ENCODE peak calls at places on chromosomes 16 and 17, in nine cellular contexts. One of them, this sample, is unnamed.

GRCh38 chr17:75570772-75571171 is 16.8 kb upstream of the MYO15B start:
- DNase-seq in glutamatergic neuron: peak
- DNase-seq in ovary: no peak
- DNase-seq in dorsolateral prefrontal cortex: no peak
- DNase-seq in HFFc6: no peak
- DNase-seq in GM06990: no peak
- DNase-seq in brain microvascular endothelial cell: no peak
- DNase-seq in uterus: no peak
- DNase-seq in activated B cell treated with CpG ODN at 0.5 μM for 24 hours: no peak
- DNase-seq in this sample: no peak

GRCh38 chr16:2159052-2159838 is 3.7 kb downstream of the TRAF7 start:
- DNase-seq in uterus: peak
- DNase-seq in ovary: no peak
- DNase-seq in dorsolateral prefrontal cortex: peak
- DNase-seq in HFFc6: no peak
- DNase-seq in glutamatergic neuron: no peak
- DNase-seq in GM06990: no peak
- DNase-seq in brain microvascular endothelial cell: peak
- DNase-seq in activated B cell treated with CpG ODN at 0.5 μM for 24 hours: no peak
- DNase-seq in this sample: no peak

GRCh38 chr17:45307290-45308015 is 9.4 kb downstream of the MAP3K14 start:
- DNase-seq in HFFc6: peak
- DNase-seq in uterus: peak
- DNase-seq in GM06990: peak
- DNase-seq in ovary: peak
- DNase-seq in activated B cell treated with CpG ODN at 0.5 μM for 24 hours: peak
- DNase-seq in dorsolateral prefrontal cortex: no peak
- DNase-seq in brain microvascular endothelial cell: peak
- DNase-seq in glutamatergic neuron: no peak
- DNase-seq in this sample: peak

GRCh38 chr16:68351463-68351862 is 40.6 kb downstream of the PRMT7 start:
- DNase-seq in HFFc6: no peak
- DNase-seq in GM06990: no peak
- DNase-seq in activated B cell treated with CpG ODN at 0.5 μM for 24 hours: no peak
- DNase-seq in glutamatergic neuron: no peak
- DNase-seq in uterus: no peak
- DNase-seq in dorsolateral prefrontal cortex: no peak
- DNase-seq in ovary: no peak
- DNase-seq in brain microvascular endothelial cell: no peak
- DNase-seq in this sample: no peak

GRCh38 chr16:30761427-30761927 is 385 bp downstream of the CFAP119 start:
- DNase-seq in GM06990: peak
- DNase-seq in HFFc6: peak
- DNase-seq in uterus: no peak
- DNase-seq in brain microvascular endothelial cell: no peak
- DNase-seq in glutamatergic neuron: no peak
- DNase-seq in ovary: peak
- DNase-seq in dorsolateral prefrontal cortex: peak
- DNase-seq in activated B cell treated with CpG ODN at 0.5 μM for 24 hours: peak
- DNase-seq in this sample: peak

GRCh38 chr16:29702307-29702706 is 23.3 kb downstream of the QPRT start:
- DNase-seq in HFFc6: no peak
- DNase-seq in GM06990: peak
- DNase-seq in brain microvascular endothelial cell: no peak
- DNase-seq in ovary: no peak
- DNase-seq in activated B cell treated with CpG ODN at 0.5 μM for 24 hours: no peak
- DNase-seq in glutamatergic neuron: no peak
- DNase-seq in uterus: no peak
- DNase-seq in dorsolateral prefrontal cortex: no peak
- DNase-seq in this sample: no peak

GRCh38 chr16:11224894-11225676 is 30.9 kb downstream of the SOCS1 start:
- DNase-seq in brain microvascular endothelial cell: no peak
- DNase-seq in activated B cell treated with CpG ODN at 0.5 μM for 24 hours: peak
- DNase-seq in uterus: peak
- DNase-seq in GM06990: peak
- DNase-seq in dorsolateral prefrontal cortex: no peak
- DNase-seq in glutamatergic neuron: no peak
- DNase-seq in HFFc6: no peak
- DNase-seq in ovary: no peak
- DNase-seq in this sample: peak

GRCh38 chr16:74896389-74897370 is 88.2 kb downstream of the WDR59 start:
- DNase-seq in GM06990: no peak
- DNase-seq in ovary: no peak
- DNase-seq in dorsolateral prefrontal cortex: no peak
- DNase-seq in HFFc6: peak
- DNase-seq in activated B cell treated with CpG ODN at 0.5 μM for 24 hours: no peak
- DNase-seq in glutamatergic neuron: no peak
- DNase-seq in brain microvascular endothelial cell: peak
- DNase-seq in uterus: no peak
- DNase-seq in this sample: no peak

GRCh38 chr16:69093974-69094373 is 11.5 kb upstream of the HAS3 start:
- DNase-seq in dorsolateral prefrontal cortex: no peak
- DNase-seq in GM06990: no peak
- DNase-seq in activated B cell treated with CpG ODN at 0.5 μM for 24 hours: no peak
- DNase-seq in brain microvascular endothelial cell: no peak
- DNase-seq in ovary: no peak
- DNase-seq in HFFc6: no peak
- DNase-seq in uterus: no peak
- DNase-seq in glutamatergic neuron: no peak
- DNase-seq in this sample: no peak

GRCh38 chr17:67531291-67531690 is 154.2 kb downstream of the PITPNC1 start:
- DNase-seq in activated B cell treated with CpG ODN at 0.5 μM for 24 hours: no peak
- DNase-seq in GM06990: peak
- DNase-seq in ovary: no peak
- DNase-seq in dorsolateral prefrontal cortex: peak
- DNase-seq in HFFc6: no peak
- DNase-seq in glutamatergic neuron: peak
- DNase-seq in uterus: no peak
- DNase-seq in brain microvascular endothelial cell: no peak
- DNase-seq in this sample: peak

GRCh38 chr17:44602970-44603369 is 45.7 kb downstream of the FZD2 start:
- DNase-seq in dorsolateral prefrontal cortex: no peak
- DNase-seq in brain microvascular endothelial cell: no peak
- DNase-seq in ovary: no peak
- DNase-seq in activated B cell treated with CpG ODN at 0.5 μM for 24 hours: no peak
- DNase-seq in uterus: no peak
- DNase-seq in HFFc6: no peak
- DNase-seq in GM06990: no peak
- DNase-seq in glutamatergic neuron: no peak
- DNase-seq in this sample: no peak

GRCh38 chr17:44323359-44324091 is 1.1 kb downstream of the SLC25A39 start:
- DNase-seq in glutamatergic neuron: no peak
- DNase-seq in HFFc6: no peak
- DNase-seq in activated B cell treated with CpG ODN at 0.5 μM for 24 hours: no peak
- DNase-seq in uterus: no peak
- DNase-seq in ovary: no peak
- DNase-seq in brain microvascular endothelial cell: no peak
- DNase-seq in dorsolateral prefrontal cortex: no peak
- DNase-seq in GM06990: no peak
- DNase-seq in this sample: no peak

GRCh38 chr17:42548993-42549755 is 3.5 kb upstream of the HSD17B1 start:
- DNase-seq in brain microvascular endothelial cell: no peak
- DNase-seq in ovary: no peak
- DNase-seq in GM06990: no peak
- DNase-seq in HFFc6: no peak
- DNase-seq in uterus: no peak
- DNase-seq in activated B cell treated with CpG ODN at 0.5 μM for 24 hours: no peak
- DNase-seq in dorsolateral prefrontal cortex: no peak
- DNase-seq in glutamatergic neuron: no peak
- DNase-seq in this sample: no peak

GRCh38 chr17:42544874-42545283 is 7.8 kb upstream of the HSD17B1 start:
- DNase-seq in glutamatergic neuron: no peak
- DNase-seq in uterus: no peak
- DNase-seq in activated B cell treated with CpG ODN at 0.5 μM for 24 hours: no peak
- DNase-seq in HFFc6: no peak
- DNase-seq in brain microvascular endothelial cell: no peak
- DNase-seq in ovary: no peak
- DNase-seq in dorsolateral prefrontal cortex: no peak
- DNase-seq in GM06990: no peak
- DNase-seq in this sample: no peak

GRCh38 chr17:42547698-42548069 is 5.0 kb upstream of the HSD17B1 start:
- DNase-seq in activated B cell treated with CpG ODN at 0.5 μM for 24 hours: no peak
- DNase-seq in dorsolateral prefrontal cortex: no peak
- DNase-seq in uterus: no peak
- DNase-seq in glutamatergic neuron: no peak
- DNase-seq in brain microvascular endothelial cell: no peak
- DNase-seq in GM06990: no peak
- DNase-seq in HFFc6: no peak
- DNase-seq in ovary: no peak
- DNase-seq in this sample: no peak

GRCh38 chr17:42547001-42547461 is 5.7 kb upstream of the HSD17B1 start:
- DNase-seq in activated B cell treated with CpG ODN at 0.5 μM for 24 hours: no peak
- DNase-seq in HFFc6: no peak
- DNase-seq in glutamatergic neuron: no peak
- DNase-seq in uterus: no peak
- DNase-seq in dorsolateral prefrontal cortex: no peak
- DNase-seq in ovary: peak
- DNase-seq in brain microvascular endothelial cell: no peak
- DNase-seq in GM06990: no peak
- DNase-seq in this sample: no peak

GRCh38 chr17:42548070-42548837 is 4.5 kb upstream of the HSD17B1 start:
- DNase-seq in ovary: peak
- DNase-seq in HFFc6: no peak
- DNase-seq in brain microvascular endothelial cell: no peak
- DNase-seq in glutamatergic neuron: peak
- DNase-seq in GM06990: peak
- DNase-seq in dorsolateral prefrontal cortex: no peak
- DNase-seq in uterus: no peak
- DNase-seq in activated B cell treated with CpG ODN at 0.5 μM for 24 hours: peak
- DNase-seq in this sample: peak
- TF ChIP-seq CTCF in ovary: peak
- TF ChIP-seq CTCF in HFFc6: peak
- TF ChIP-seq CTCF in brain microvascular endothelial cell: peak
- TF ChIP-seq CTCF in glutamatergic neuron: peak
- TF ChIP-seq CTCF in GM06990: peak
- TF ChIP-seq CTCF in dorsolateral prefrontal cortex: no peak
- TF ChIP-seq CTCF in uterus: peak
- TF ChIP-seq CTCF in activated B cell treated with CpG ODN at 0.5 μM for 24 hours: no peak
- TF ChIP-seq CTCF in this sample: peak

DNA sequence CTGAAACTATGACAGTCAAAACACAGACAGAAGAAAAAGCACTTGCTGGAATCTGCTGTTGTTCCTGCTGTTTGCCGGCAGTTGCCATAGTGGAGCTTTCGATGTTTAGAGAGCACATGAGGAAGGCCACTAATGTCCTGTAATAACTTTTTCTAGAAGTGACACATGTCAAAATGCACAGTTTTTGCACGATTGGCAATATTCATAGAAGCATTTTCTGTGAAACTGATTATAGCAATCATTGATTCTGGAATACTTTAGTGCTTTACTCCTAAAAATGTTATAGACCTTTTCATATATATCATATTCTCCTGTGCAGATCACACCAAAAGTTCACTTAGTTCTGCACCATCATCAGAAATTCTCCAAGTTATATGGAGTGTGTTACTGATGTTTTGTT is 407.0 kb upstream of the SOX9 start:
- DNase-seq in ovary: no peak
- DNase-seq in HFFc6: no peak
- DNase-seq in dorsolateral prefrontal cortex: no peak
- DNase-seq in GM06990: no peak
- DNase-seq in activated B cell treated with CpG ODN at 0.5 μM for 24 hours: no peak
- DNase-seq in glutamatergic neuron: no peak
- DNase-seq in brain microvascular endothelial cell: peak
- DNase-seq in uterus: no peak
- DNase-seq in this sample: no peak
- TF ChIP-seq CTCF in ovary: no peak
- TF ChIP-seq CTCF in HFFc6: no peak
- TF ChIP-seq CTCF in dorsolateral prefrontal cortex: no peak
- TF ChIP-seq CTCF in GM06990: no peak
- TF ChIP-seq CTCF in activated B cell treated with CpG ODN at 0.5 μM for 24 hours: no peak
- TF ChIP-seq CTCF in glutamatergic neuron: no peak
- TF ChIP-seq CTCF in brain microvascular endothelial cell: no peak
- TF ChIP-seq CTCF in uterus: no peak
- TF ChIP-seq CTCF in this sample: no peak

DNA sequence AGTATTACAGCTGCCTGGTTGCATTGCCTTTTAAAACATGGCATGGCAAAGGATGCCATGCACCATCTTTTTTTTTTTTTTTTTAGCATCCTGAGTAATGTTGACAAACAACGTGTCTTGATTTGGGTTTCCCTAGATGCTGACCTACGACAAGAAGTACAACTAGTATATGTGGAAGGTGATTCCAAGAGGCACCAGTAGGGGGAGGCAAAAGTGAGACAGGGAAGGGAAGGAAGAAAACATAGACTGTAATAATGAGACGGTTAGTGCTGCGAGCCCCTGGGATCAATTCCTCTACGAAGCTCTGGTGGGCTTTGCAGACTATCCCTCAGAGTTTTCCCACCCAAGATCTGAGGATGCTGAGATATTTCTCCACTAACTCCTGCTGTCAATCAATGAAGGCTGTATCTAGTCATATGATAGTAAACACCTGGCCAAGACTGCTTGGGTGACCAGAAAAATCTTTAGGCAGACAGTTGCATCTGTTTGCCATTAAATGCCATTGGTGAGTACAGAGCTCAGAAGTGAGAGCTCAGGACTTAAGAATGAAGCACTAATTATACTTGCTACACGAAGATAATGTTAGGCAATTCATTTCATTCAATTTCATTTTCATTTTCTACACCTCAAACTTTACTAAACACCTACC is 458.6 kb upstream of the GOT2 start:
- DNase-seq in activated B cell treated with CpG ODN at 0.5 μM for 24 hours: no peak
- DNase-seq in glutamatergic neuron: peak
- DNase-seq in ovary: no peak
- DNase-seq in uterus: no peak
- DNase-seq in GM06990: no peak
- DNase-seq in HFFc6: peak
- DNase-seq in dorsolateral prefrontal cortex: no peak
- DNase-seq in brain microvascular endothelial cell: peak
- DNase-seq in this sample: peak
- TF ChIP-seq CTCF in activated B cell treated with CpG ODN at 0.5 μM for 24 hours: no peak
- TF ChIP-seq CTCF in glutamatergic neuron: peak
- TF ChIP-seq CTCF in ovary: no peak
- TF ChIP-seq CTCF in uterus: no peak
- TF ChIP-seq CTCF in GM06990: peak
- TF ChIP-seq CTCF in HFFc6: peak
- TF ChIP-seq CTCF in dorsolateral prefrontal cortex: peak
- TF ChIP-seq CTCF in brain microvascular endothelial cell: peak
- TF ChIP-seq CTCF in this sample: peak

GRCh38 chr17:40346768-40347154 is 17.8 kb downstream of the GJD3 start:
- DNase-seq in activated B cell treated with CpG ODN at 0.5 μM for 24 hours: no peak
- DNase-seq in GM06990: no peak
- DNase-seq in HFFc6: no peak
- DNase-seq in uterus: no peak
- DNase-seq in brain microvascular endothelial cell: no peak
- DNase-seq in dorsolateral prefrontal cortex: no peak
- DNase-seq in ovary: no peak
- DNase-seq in glutamatergic neuron: no peak
- DNase-seq in this sample: no peak
- TF ChIP-seq CTCF in activated B cell treated with CpG ODN at 0.5 μM for 24 hours: no peak
- TF ChIP-seq CTCF in GM06990: no peak
- TF ChIP-seq CTCF in HFFc6: no peak
- TF ChIP-seq CTCF in uterus: no peak
- TF ChIP-seq CTCF in brain microvascular endothelial cell: no peak
- TF ChIP-seq CTCF in dorsolateral prefrontal cortex: no peak
- TF ChIP-seq CTCF in ovary: no peak
- TF ChIP-seq CTCF in glutamatergic neuron: no peak
- TF ChIP-seq CTCF in this sample: no peak